ENCODE peak calls at places on chromosomes 5 and 9, in five cellular contexts. R is lower leg skin, F is body of pancreas, T is astrocyte, L is glutamatergic neuron. X is an unnamed sample.

GRCh38 chr9:136255166-136255538 is 9.5 kb upstream of the QSOX2 start:
- DNase-seq in L (no peak), T (peak; percentile 40), F (no peak), R (no peak), X (no peak)

GRCh38 chr5:72509401-72509800 is 2.2 kb upstream of the ZNF366 start:
- DNase-seq in L (peak; percentile 25), F (no peak), T (no peak), R (peak; percentile 92), X (no peak)

GRCh38 chr9:106880863-106881262 is 17.9 kb downstream of the ZNF462 start:
- DNase-seq in R (no peak), T (peak; percentile 26), L (no peak), F (no peak), X (no peak)

GRCh38 chr5:119328753-119329602 is 26.8 kb upstream of the TNFAIP8 start:
- DNase-seq in L (no peak), F (no peak), R (no peak), T (peak; percentile 75), X (no peak)

GRCh38 chr9:136516191-136516654 is 29.6 kb downstream of the NOTCH1 start:
- DNase-seq in F (no peak), R (no peak), T (no peak), L (no peak), X (no peak)

GRCh38 chr5:18394154-18394804 is 760.0 kb downstream of the TAF11L14 start:
- DNase-seq in L (peak; percentile 82), F (peak; percentile 60), R (peak; percentile 87), T (peak; percentile 16), X (peak; percentile 43)

GRCh38 chr5:87900419-87900818 is 368.2 kb downstream of the TMEM161B start:
- DNase-seq in F (no peak), R (no peak), T (peak; percentile 8), L (no peak), X (no peak)

GRCh38 chr5:79973511-79973910 is 17.6 kb downstream of the MTX3 start:
- DNase-seq in F (no peak), L (no peak), T (no peak), R (no peak), X (no peak)

GRCh38 chr5:17305964-17306725 is 88.7 kb downstream of the BASP1 start:
- DNase-seq in L (no peak), T (peak; percentile 93), R (no peak), F (peak; percentile 49), X (no peak)

GRCh38 chr5:147286296-147286695 is 51.5 kb downstream of the STK32A start:
- DNase-seq in T (peak; percentile 76), L (no peak), F (peak; percentile 53), R (no peak), X (no peak)

GRCh38 chr9:109520475-109521132 is 22.5 kb upstream of the PTPN3 start:
- DNase-seq in L (peak; percentile 75), T (peak; percentile 35), F (peak; percentile 87), R (peak; percentile 88), X (peak; percentile 76)

GRCh38 chr5:96968614-96969013 is 32.7 kb downstream of the LNPEP start:
- DNase-seq in T (no peak), R (no peak), L (no peak), F (no peak), X (no peak)

GRCh38 chr5:116371431-116371830 is 203.2 kb downstream of the SEMA6A start:
- DNase-seq in F (peak; percentile 46), L (no peak), R (no peak), T (no peak), X (no peak)

GRCh38 chr9:135388530-135388929 is 91.1 kb upstream of the PPP1R26 start:
- DNase-seq in T (no peak), R (no peak), L (no peak), F (no peak), X (no peak)

GRCh38 chr9:16134351-16134750 is 581.5 kb downstream of the CCDC171 start:
- DNase-seq in R (no peak), T (no peak), L (no peak), F (no peak), X (no peak)

GRCh38 chr9:68533678-68534077 is 7.0 kb downstream of the TMEM252 start:
- DNase-seq in F (no peak), R (no peak), L (no peak), T (no peak), X (no peak)

GRCh38 chr5:1448511-1449011 is 3.3 kb upstream of the SLC6A3 start:
- DNase-seq in F (no peak), T (no peak), R (peak; percentile 76), L (no peak), X (no peak)

GRCh38 chr9:15135167-15135792 is 171.7 kb downstream of the TTC39B start:
- DNase-seq in F (peak; percentile 64), L (peak; percentile 53), T (peak; percentile 48), R (peak; percentile 88), X (peak; percentile 65)

GRCh38 chr9:126673689-126674364 is 60.1 kb downstream of the LMX1B start:
- DNase-seq in R (no peak), L (peak; percentile 76), F (no peak), T (no peak), X (no peak)

GRCh38 chr9:13410566-13411031 is 131.1 kb upstream of the MPDZ start:
- DNase-seq in F (no peak), T (peak; percentile 61), R (no peak), L (no peak), X (no peak)

GRCh38 chr5:68886814-68887213 is 207.0 kb upstream of the SLC30A5 start:
- DNase-seq in R (no peak), T (no peak), L (no peak), F (no peak), X (no peak)

GRCh38 chr5:68883441-68883840 is 210.4 kb upstream of the SLC30A5 start:
- DNase-seq in R (no peak), T (no peak), F (no peak), L (no peak), X (no peak)

GRCh38 chr5:68884144-68884754 is 209.6 kb upstream of the SLC30A5 start:
- DNase-seq in T (no peak), F (no peak), L (no peak), R (no peak), X (no peak)

DNA sequence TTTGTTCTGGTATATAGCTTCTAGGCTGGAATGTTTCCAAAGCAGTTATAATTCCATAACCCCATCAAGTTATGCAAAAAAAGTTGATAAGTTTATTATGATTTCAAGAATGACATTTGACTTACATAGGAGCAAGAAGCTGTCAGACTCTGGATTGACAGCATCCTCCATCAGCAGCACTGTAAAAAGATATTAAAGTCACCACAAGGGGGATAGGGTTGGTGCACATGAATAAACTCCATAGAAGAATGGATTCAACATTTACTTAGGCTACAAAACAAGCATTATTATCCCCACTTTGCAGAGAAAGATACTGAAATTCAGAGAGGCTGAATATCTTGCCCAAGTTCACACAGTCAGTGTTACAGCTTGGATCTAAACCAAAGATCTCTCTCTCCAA is 208.9 kb upstream of the SLC30A5 start:
- DNase-seq in F (no peak), T (no peak), R (no peak), L (no peak), X (peak; percentile 18)
- TF ChIP-seq CTCF in F (no peak), T (peak; percentile 29), R (no peak), L (peak; percentile 69), X (no peak)

GRCh38 chr5:104734046-104734445 is 1171.5 kb upstream of the NUDT12 start:
- DNase-seq in T (no peak), L (no peak), F (no peak), R (no peak), X (no peak)
- TF ChIP-seq CTCF in T (no peak), L (peak; percentile 33), F (no peak), R (no peak), X (no peak)

DNA sequence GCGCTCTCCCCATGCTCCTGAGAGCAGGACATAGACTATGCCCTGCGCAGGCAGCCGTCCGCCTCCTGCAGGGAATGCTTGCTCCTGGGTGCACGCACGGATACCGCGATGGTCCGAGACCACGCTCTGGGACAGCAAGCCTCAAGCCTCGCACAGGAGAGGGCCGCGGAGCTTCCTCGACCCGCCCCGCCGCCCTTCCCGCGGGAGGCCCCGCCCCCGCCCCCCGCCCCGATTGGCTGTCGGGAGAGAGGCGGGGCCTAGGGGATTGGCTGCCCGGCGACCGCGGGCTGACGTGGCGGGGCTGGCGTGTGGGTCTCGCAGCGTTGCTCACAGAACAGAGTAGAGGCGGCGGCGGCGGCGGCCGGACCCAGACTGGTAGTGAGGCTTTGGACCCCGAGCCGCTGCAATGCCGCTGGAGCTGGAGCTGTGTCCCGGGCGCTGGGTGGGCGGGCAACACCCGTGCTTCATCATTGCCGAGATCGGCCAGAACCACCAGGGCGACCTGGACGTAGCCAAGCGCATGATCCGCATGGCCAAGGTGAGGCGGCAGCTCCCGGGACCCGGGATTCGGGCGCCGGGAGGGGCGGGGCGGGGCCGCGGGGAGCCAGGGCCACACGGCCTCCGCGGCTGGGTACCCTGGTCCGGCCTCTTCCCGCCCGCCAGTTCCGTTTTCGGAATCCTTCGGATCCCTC is at the start of gene NANS:
- DNase-seq in L (peak; percentile 93), F (peak; percentile 96), T (peak; percentile 90), R (peak; percentile 99), X (peak; percentile 98)
- TF ChIP-seq CTCF in L (peak; percentile 11), F (no peak), T (no peak), R (no peak), X (no peak)

GRCh38 chr5:93092349-93093105 is 488.5 kb downstream of the NR2F1-AS1 start:
- DNase-seq in R (no peak), L (no peak), F (no peak), T (peak; percentile 49), X (no peak)
- TF ChIP-seq CTCF in R (no peak), L (no peak), F (no peak), T (peak; percentile 21), X (no peak)

GRCh38 chr5:123456242-123456641 is 33.0 kb upstream of the CEP120 start:
- DNase-seq in F (no peak), L (no peak), R (no peak), T (no peak), X (no peak)

GRCh38 chr5:123452401-123452800 is 29.2 kb upstream of the CEP120 start:
- DNase-seq in T (no peak), L (no peak), F (no peak), R (no peak), X (no peak)

GRCh38 chr5:123455095-123455494 is 31.9 kb upstream of the CEP120 start:
- DNase-seq in L (no peak), F (no peak), T (no peak), R (no peak), X (no peak)

GRCh38 chr5:123454236-123454911 is 31.2 kb upstream of the CEP120 start:
- DNase-seq in F (no peak), T (no peak), L (no peak), R (no peak), X (no peak)

GRCh38 chr5:123455640-123456039 is 32.4 kb upstream of the CEP120 start:
- DNase-seq in R (no peak), F (no peak), L (no peak), T (no peak), X (peak; percentile 22)
- TF ChIP-seq CTCF in R (no peak), F (no peak), L (peak; percentile 31), T (no peak), X (no peak)

GRCh38 chr5:131745594-131746175 is 51.1 kb downstream of the FNIP1 start:
- DNase-seq in L (no peak), F (no peak), R (no peak), T (peak; percentile 34), X (no peak)
- TF ChIP-seq CTCF in L (no peak), F (no peak), R (no peak), T (no peak), X (no peak)